ENCODE peak calls at places on chromosomes 4 and X, in seven cellular contexts. C is A549, Q is ovary, P is tibial nerve, R is suprapubic skin, I is transverse colon, F is heart left ventricle. G is an unnamed sample.

GRCh38 chrX:100819534-100819836 is 706 bp upstream of the CSTF2 start:
- DNase-seq in F (peak), C (no peak), I (no peak), R (no peak), P (no peak), Q (peak), G (no peak)

GRCh38 chrX:24668111-24668510 is 21.0 kb upstream of the PCYT1B start:
- DNase-seq in F (peak), R (no peak), I (no peak), C (no peak), Q (no peak), P (no peak), G (no peak)

GRCh38 chr4:166169111-166169510 is 296.1 kb downstream of the TLL1 start:
- DNase-seq in P (no peak), R (no peak), I (no peak), C (no peak), Q (no peak), F (no peak), G (peak)

GRCh38 chr4:178351185-178351584 is 908.9 kb upstream of the AGA start:
- DNase-seq in Q (no peak), P (no peak), I (no peak), R (no peak), F (no peak), C (no peak), G (no peak)

GRCh38 chr4:163528618-163529017 is 34.1 kb downstream of the TMA16 start:
- DNase-seq in I (no peak), R (no peak), Q (no peak), C (no peak), F (no peak), P (no peak), G (no peak)

GRCh38 chr4:52838729-52839722 is 23.1 kb upstream of the RASL11B start:
- DNase-seq in I (no peak), C (no peak), Q (peak), F (peak), R (no peak), P (no peak), G (no peak)

GRCh38 chr4:26821677-26822503 is 38.8 kb upstream of the STIM2 start:
- DNase-seq in P (no peak), I (no peak), Q (no peak), R (no peak), F (no peak), C (no peak), G (no peak)

GRCh38 chr4:5708171-5708828 is at the start of gene EVC2:
- DNase-seq in P (peak), I (peak), Q (peak), R (peak), C (peak), F (peak), G (no peak)

GRCh38 chr4:47278631-47279030 is 184.9 kb downstream of the COMMD8 start:
- DNase-seq in R (no peak), I (no peak), F (no peak), C (no peak), Q (no peak), P (no peak), G (no peak)

GRCh38 chrX:2707334-2707760 is 16.3 kb downstream of the CD99 start:
- DNase-seq in R (peak), C (peak), I (peak), Q (no peak), F (peak), P (peak), G (peak)

GRCh38 chr4:153931804-153932203 is 142.9 kb upstream of the SFRP2 start:
- DNase-seq in Q (no peak), R (no peak), I (no peak), F (no peak), C (no peak), P (no peak), G (no peak)

GRCh38 chr4:26369132-26370036 is 48.6 kb downstream of the RBPJ start:
- DNase-seq in P (no peak), I (no peak), R (no peak), Q (no peak), C (no peak), F (no peak), G (no peak)

GRCh38 chrX:118228456-118228855 is 111.8 kb upstream of the KLHL13 start:
- DNase-seq in F (no peak), C (no peak), I (no peak), Q (no peak), P (no peak), R (no peak), G (no peak)

GRCh38 chr4:153205757-153206156 is 1.5 kb downstream of the TRIM2 start:
- DNase-seq in C (no peak), I (peak), P (no peak), Q (no peak), F (no peak), R (no peak), G (peak)

GRCh38 chr4:6177587-6178197 is 22.7 kb downstream of the JAKMIP1 start:
- DNase-seq in Q (no peak), P (no peak), R (no peak), F (no peak), C (no peak), I (peak), G (no peak)

DNA sequence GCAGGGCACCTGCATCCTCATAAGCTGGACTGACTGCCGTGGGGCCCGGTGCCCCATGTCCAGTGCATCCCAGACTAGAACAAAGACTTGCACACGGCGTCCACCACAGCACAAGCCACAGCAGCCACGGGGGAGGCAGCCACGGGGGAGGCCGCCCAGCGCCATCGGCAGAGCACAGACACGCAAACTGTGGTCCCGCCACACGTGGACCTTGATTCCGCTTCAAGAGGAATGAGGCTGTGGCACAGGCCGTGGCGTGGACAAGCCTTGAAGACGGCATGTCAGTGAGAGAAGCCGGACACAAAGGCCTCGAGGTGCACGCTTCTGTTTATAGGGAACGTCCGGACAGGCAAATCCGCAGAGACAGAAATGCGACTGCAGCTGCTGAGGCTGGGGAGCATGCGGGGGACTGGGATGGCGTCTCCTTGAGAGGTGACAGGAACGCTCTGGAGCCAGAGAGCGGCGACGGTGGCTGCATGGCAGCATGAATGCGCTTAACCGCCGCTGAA is 10.1 kb upstream of the CPLX1 start:
- DNase-seq in Q (no peak), P (no peak), I (no peak), R (no peak), C (no peak), F (no peak), G (no peak)
- TF ChIP-seq POLR2A in Q (no peak), P (no peak), I (no peak), R (no peak), C (no peak), F (no peak), G (no peak)

GRCh38 chr4:181860668-181861067 is 382.5 kb upstream of the TENM3 start:
- DNase-seq in Q (no peak), P (no peak), C (no peak), F (no peak), I (no peak), R (no peak), G (no peak)
- TF ChIP-seq POLR2A in Q (no peak), P (no peak), C (no peak), F (no peak), I (no peak), R (no peak), G (no peak)

GRCh38 chr4:10084651-10085320 is 31.8 kb downstream of the WDR1 start:
- DNase-seq in F (no peak), I (peak), R (no peak), P (no peak), Q (peak), C (no peak), G (no peak)

GRCh38 chr4:10082459-10083272 is 33.9 kb downstream of the WDR1 start:
- DNase-seq in Q (peak), I (peak), C (no peak), P (no peak), F (no peak), R (peak), G (no peak)

GRCh38 chr4:10083861-10084641 is 32.5 kb downstream of the WDR1 start:
- DNase-seq in C (no peak), I (peak), R (peak), P (no peak), Q (peak), F (no peak), G (no peak)

GRCh38 chr4:10082047-10082446 is 34.6 kb downstream of the WDR1 start:
- DNase-seq in P (no peak), Q (peak), C (no peak), F (peak), I (peak), R (no peak), G (no peak)

DNA sequence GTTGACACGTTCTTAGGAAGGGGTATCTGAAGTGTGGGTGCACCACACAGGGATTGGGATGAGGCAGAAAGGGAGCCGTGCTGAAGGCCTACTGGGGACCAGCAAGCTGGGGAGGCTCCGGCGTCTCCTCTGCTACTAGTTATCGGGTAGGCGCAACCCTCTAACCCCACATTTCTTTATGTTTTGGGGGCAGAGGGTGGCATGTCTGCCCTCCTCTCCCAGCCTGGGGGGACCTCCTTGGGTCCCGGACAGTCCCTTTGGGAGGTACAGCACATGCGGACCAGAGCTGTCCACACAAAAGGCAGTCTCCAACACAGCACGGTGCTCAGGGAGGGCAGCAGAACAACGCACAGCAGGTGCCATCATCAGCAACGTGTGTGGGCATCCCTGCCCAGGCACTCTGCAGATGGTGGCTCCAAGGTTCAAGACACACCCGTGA is 33.2 kb downstream of the WDR1 start:
- DNase-seq in R (peak), F (no peak), I (peak), P (no peak), C (no peak), Q (peak), G (no peak)
- TF ChIP-seq POLR2A in R (no peak), F (no peak), I (no peak), P (no peak), C (no peak), Q (no peak), G (no peak)

GRCh38 chr4:98685225-98686045 is 27.0 kb upstream of the TSPAN5 start:
- DNase-seq in R (no peak), P (no peak), Q (no peak), C (no peak), F (no peak), I (no peak), G (no peak)
- TF ChIP-seq POLR2A in R (no peak), P (no peak), Q (no peak), C (no peak), F (no peak), I (no peak), G (no peak)

GRCh38 chr4:8101796-8102355 is 56.7 kb downstream of the ABLIM2 start:
- DNase-seq in C (no peak), F (no peak), P (no peak), Q (no peak), R (no peak), I (no peak), G (no peak)

GRCh38 chr4:8102831-8103230 is 55.8 kb downstream of the ABLIM2 start:
- DNase-seq in F (no peak), R (no peak), Q (no peak), C (no peak), I (no peak), P (no peak), G (no peak)

GRCh38 chr4:8101213-8101781 is 57.3 kb downstream of the ABLIM2 start:
- DNase-seq in I (peak), C (no peak), R (no peak), Q (peak), P (peak), F (no peak), G (no peak)

GRCh38 chr4:8099981-8100464 is 58.6 kb downstream of the ABLIM2 start:
- DNase-seq in Q (peak), I (peak), R (no peak), F (no peak), C (no peak), P (peak), G (no peak)

GRCh38 chr4:8100696-8101095 is 57.9 kb downstream of the ABLIM2 start:
- DNase-seq in F (no peak), Q (no peak), R (no peak), C (no peak), I (no peak), P (peak), G (no peak)
- TF ChIP-seq POLR2A in F (no peak), Q (no peak), R (no peak), C (no peak), I (no peak), P (no peak), G (no peak)

DNA sequence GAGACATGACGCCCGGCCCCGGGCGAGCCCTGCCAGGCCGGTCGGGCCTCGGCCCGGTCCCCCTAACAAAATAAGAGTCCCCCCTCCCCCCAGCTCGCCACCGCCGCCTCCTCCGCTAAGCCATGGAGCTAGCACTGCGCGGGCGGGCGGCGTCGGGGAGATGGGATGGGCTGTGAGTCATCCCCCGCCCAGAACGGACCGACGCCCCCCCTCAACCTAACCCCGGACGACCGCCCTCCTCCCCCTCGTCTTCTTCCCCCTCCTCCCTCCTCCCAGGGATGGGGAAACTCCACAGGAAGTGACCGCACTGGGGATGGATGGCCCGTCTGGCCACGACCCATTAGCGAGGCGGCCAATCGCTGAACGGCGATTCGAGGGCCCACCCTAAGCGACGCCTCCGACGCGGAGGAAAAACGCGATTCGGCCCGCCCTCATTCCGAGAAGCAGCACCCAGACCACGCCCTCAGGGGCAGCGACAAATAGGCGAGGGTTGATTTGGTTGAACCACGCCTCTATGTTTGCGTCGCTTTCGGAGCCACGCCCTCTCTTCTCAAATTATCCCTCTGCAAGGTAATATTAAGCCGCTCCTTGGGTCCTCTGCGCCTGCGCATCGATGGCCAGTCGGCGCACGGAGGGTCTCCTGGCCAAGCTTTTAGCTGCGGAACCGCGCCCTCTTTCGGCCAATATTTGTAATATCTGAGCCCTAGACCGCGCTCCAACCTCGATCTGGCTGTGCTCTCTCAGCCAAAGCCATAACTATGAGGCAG is at the start of gene TFE3:
- DNase-seq in C (peak), R (peak), P (peak), Q (peak), F (peak), I (peak), G (peak)
- TF ChIP-seq POLR2A in C (peak), R (peak), P (peak), Q (peak), F (peak), I (peak), G (peak)